ENCODE peak calls at places on chromosome 13, in four cellular contexts. U is activated naive CD4-positive, alpha-beta T cell; E is ascending aorta; F is activated CD4-positive, CD25-positive, alpha-beta regulatory T cell treated with anti-CD3 and anti-CD28 coated beads, Interleukin-2, amount 50 U/mL, for 16 hours. Z is an unnamed sample.

GRCh38 chr13:77506874-77507273 is 28.6 kb upstream of the SCEL start:
- DNase-seq in U (no peak), E (no peak), F (no peak), Z (no peak)

GRCh38 chr13:30616927-30617314 is 799 bp upstream of the USPL1 start:
- DNase-seq in U (peak), E (peak), F (peak), Z (no peak)

GRCh38 chr13:101554420-101555125 is 102.1 kb downstream of the ITGBL1 start:
- DNase-seq in U (no peak), E (no peak), F (no peak), Z (no peak)

GRCh38 chr13:36131931-36132297 is 732 bp upstream of the DCLK1 start:
- DNase-seq in U (no peak), E (peak), F (no peak), Z (no peak)

GRCh38 chr13:59437902-59438301 is 725.8 kb downstream of the DIAPH3 start:
- DNase-seq in U (no peak), E (no peak), F (no peak), Z (no peak)

GRCh38 chr13:66353664-66354063 is 876.5 kb downstream of the PCDH9 start:
- DNase-seq in U (no peak), E (no peak), F (no peak), Z (no peak)

GRCh38 chr13:46380242-46380641 is 6.8 kb downstream of the RUBCNL start:
- DNase-seq in U (no peak), E (no peak), F (no peak), Z (no peak)

GRCh38 chr13:108919036-108919907 is 289.9 kb downstream of the MYO16 start:
- DNase-seq in U (no peak), E (no peak), F (no peak), Z (no peak)

GRCh38 chr13:109140054-109140776 is 510.8 kb downstream of the MYO16 start:
- DNase-seq in U (no peak), E (no peak), F (no peak), Z (no peak)

GRCh38 chr13:93388701-93389100 is 162.1 kb downstream of the GPC6 start:
- DNase-seq in U (no peak), E (no peak), F (no peak), Z (no peak)

GRCh38 chr13:51977606-51978005 is 33.6 kb downstream of the ATP7B start:
- DNase-seq in U (no peak), E (no peak), F (no peak), Z (no peak)

GRCh38 chr13:45218689-45219088 is 17.8 kb upstream of the KCTD4 start:
- DNase-seq in U (no peak), E (no peak), F (no peak), Z (no peak)

GRCh38 chr13:111508164-111508870 is 187.9 kb downstream of the TEX29 start:
- DNase-seq in U (no peak), E (no peak), F (no peak), Z (no peak)

GRCh38 chr13:29802621-29803020 is 47.8 kb downstream of the UBL3 start:
- DNase-seq in U (no peak), E (no peak), F (no peak), Z (no peak)

GRCh38 chr13:80755925-80756324 is 415.0 kb upstream of the SPRY2 start:
- DNase-seq in U (no peak), E (no peak), F (no peak), Z (no peak)

GRCh38 chr13:72540818-72541217 is 186.6 kb downstream of the MZT1 start:
- DNase-seq in U (no peak), E (no peak), F (no peak), Z (no peak)

GRCh38 chr13:31885994-31886393 is 145.6 kb upstream of the FRY start:
- DNase-seq in U (no peak), E (no peak), F (no peak), Z (no peak)

GRCh38 chr13:111577956-111578595 is 257.6 kb downstream of the TEX29 start:
- DNase-seq in U (no peak), E (no peak), F (no peak), Z (no peak)

GRCh38 chr13:100149389-100149788 is 60.5 kb downstream of the PCCA start:
- DNase-seq in U (no peak), E (no peak), F (no peak), Z (no peak)

GRCh38 chr13:98749501-98749900 is 3.0 kb downstream of the SLC15A1 start:
- DNase-seq in U (no peak), E (no peak), F (no peak), Z (no peak)

GRCh38 chr13:40076765-40077362 is 421.4 kb downstream of the COG6 start:
- DNase-seq in U (no peak), E (no peak), F (no peak), Z (no peak)

GRCh38 chr13:30257433-30258099 is 49.8 kb downstream of the KATNAL1 start:
- DNase-seq in U (no peak), E (no peak), F (no peak), Z (no peak)

GRCh38 chr13:113442354-113442984 is 10.8 kb downstream of the ADPRHL1 start:
- DNase-seq in U (no peak), E (no peak), F (no peak), Z (no peak)

GRCh38 chr13:29595380-29596063 is at the start of gene SLC7A1:
- DNase-seq in U (peak), E (peak), F (peak), Z (peak)

Z was measured in D721Med.